ENCODE peak calls at places on chromosomes 7 and 10, in five cellular contexts. P is SK-N-SH, U is HCT116, B is GM23248, J is MM.1S. G is an unnamed sample.
A peak's percentile ranks its signal among the peaks of the same experiment; 100 is the strongest.

GRCh38 chr7:57399972-57400371 is 50.0 kb upstream of the ZNF716 start:
- DNase-seq in B (no peak), J (no peak), U (no peak), P (no peak), G (no peak)

GRCh38 chr10:129972145-129972965 is 8.3 kb upstream of the EBF3 start:
- DNase-seq in B (peak; percentile 50), P (peak; percentile 48), U (no peak), J (no peak), G (no peak)

GRCh38 chr7:2018786-2019692 is 213.7 kb downstream of the MAD1L1 start:
- DNase-seq in U (no peak), B (peak; percentile 95), J (no peak), P (peak; percentile 43), G (peak; percentile 30)

GRCh38 chr7:77353911-77354310 is 62.2 kb downstream of the GSAP start:
- DNase-seq in P (no peak), U (no peak), J (no peak), B (no peak), G (no peak)

GRCh38 chr10:58963101-58963534 is 213.3 kb upstream of the PHYHIPL start:
- DNase-seq in J (no peak), B (no peak), U (no peak), P (no peak), G (peak; percentile 42)

GRCh38 chr10:42859256-42859655 is 76.7 kb downstream of the BMS1 start:
- DNase-seq in U (no peak), J (no peak), B (no peak), P (no peak), G (no peak)

GRCh38 chr10:1036341-1036791 is 10.7 kb upstream of the IDI2 start:
- DNase-seq in B (peak; percentile 44), U (no peak), J (no peak), P (no peak), G (peak; percentile 74)

GRCh38 chr10:94292448-94293118 is 70.2 kb downstream of the NOC3L start:
- DNase-seq in P (no peak), B (peak; percentile 80), U (no peak), J (no peak), G (peak; percentile 51)

GRCh38 chr7:28630350-28630749 is 218.0 kb downstream of the CREB5 start:
- DNase-seq in P (no peak), U (no peak), B (peak; percentile 62), J (no peak), G (no peak)

GRCh38 chr10:19432000-19432399 is 383.4 kb downstream of the MALRD1 start:
- DNase-seq in J (no peak), U (no peak), P (no peak), B (no peak), G (no peak)

GRCh38 chr7:8022628-8023027 is 54.0 kb downstream of the GLCCI1 start:
- DNase-seq in B (no peak), U (no peak), J (no peak), P (no peak), G (no peak)

GRCh38 chr7:92691578-92691977 is 101.4 kb upstream of the FAM133B start:
- DNase-seq in J (peak; percentile 76), B (peak; percentile 77), U (peak; percentile 52), P (peak; percentile 43), G (peak; percentile 81)

GRCh38 chr7:70703785-70704184 is 428.2 kb upstream of the GALNT17 start:
- DNase-seq in J (no peak), U (no peak), B (no peak), P (no peak), G (no peak)

GRCh38 chr10:53675201-53675600 is 902.6 kb upstream of the MBL2 start:
- DNase-seq in U (no peak), P (no peak), B (no peak), J (no peak), G (no peak)

GRCh38 chr10:131921191-131921590 is 20.4 kb downstream of the PPP2R2D start:
- DNase-seq in J (no peak), U (no peak), P (no peak), B (no peak), G (no peak)

GRCh38 chr10:62978417-62978955 is 154.6 kb upstream of the NRBF2 start:
- DNase-seq in P (no peak), U (no peak), B (no peak), J (no peak), G (peak; percentile 38)

GRCh38 chr7:105618016-105618296 is 36.7 kb upstream of the EFCAB10 start:
- DNase-seq in P (no peak), B (no peak), U (no peak), J (no peak), G (no peak)

GRCh38 chr7:103394566-103394965 is 47.1 kb downstream of the PSMC2 start:
- DNase-seq in P (no peak), J (no peak), U (no peak), B (no peak), G (peak; percentile 19)

GRCh38 chr7:128112018-128112780 is 81.0 kb upstream of the LRRC4 start:
- DNase-seq in U (no peak), B (no peak), P (no peak), J (peak; percentile 10), G (no peak)

GRCh38 chr10:60703266-60704041 is 74.8 kb upstream of the CDK1 start:
- DNase-seq in P (no peak), J (no peak), B (no peak), U (no peak), G (no peak)

GRCh38 chr10:99708428-99709010 is 23.4 kb downstream of the COX15 start:
- DNase-seq in U (no peak), P (no peak), J (no peak), B (peak; percentile 53), G (no peak)

GRCh38 chr7:4699897-4700296 is 17.8 kb downstream of the FOXK1 start:
- DNase-seq in U (no peak), J (no peak), P (no peak), B (no peak), G (no peak)

GRCh38 chr7:913736-914520 is 37.6 kb downstream of the GET4 start:
- DNase-seq in B (no peak), P (no peak), U (no peak), J (no peak), G (peak; percentile 85)

GRCh38 chr7:85471740-85472139 is 284.9 kb upstream of the SEMA3D start:
- DNase-seq in U (no peak), B (peak; percentile 35), J (no peak), P (no peak), G (no peak)

GRCh38 chr10:122484276-122485060 is 23.1 kb downstream of the HTRA1 start:
- DNase-seq in P (no peak), J (no peak), B (no peak), U (no peak), G (no peak)

GRCh38 chr7:82609746-82610145 is 166.2 kb upstream of the CACNA2D1 start:
- DNase-seq in U (no peak), B (no peak), P (no peak), J (no peak), G (no peak)

GRCh38 chr7:106329971-106330733 is 45.4 kb upstream of the NAMPT start:
- DNase-seq in U (no peak), P (no peak), J (no peak), B (peak; percentile 65), G (peak; percentile 74)

GRCh38 chr7:35036361-35037171 is 719 bp downstream of the DPY19L1 start:
- DNase-seq in B (peak; percentile 83), U (no peak), J (peak; percentile 36), P (peak; percentile 80), G (peak; percentile 40)

GRCh38 chr10:78305311-78305710 is 271.6 kb downstream of the RPS24 start:
- DNase-seq in U (no peak), B (no peak), J (no peak), P (no peak), G (no peak)

GRCh38 chr7:11707606-11708193 is 124.3 kb downstream of the THSD7A start:
- DNase-seq in U (no peak), J (no peak), B (peak; percentile 6), P (no peak), G (no peak)

GRCh38 chr10:43401627-43402026 is 7.4 kb downstream of the HNRNPF start:
- DNase-seq in B (no peak), J (no peak), P (no peak), U (no peak), G (no peak)

GRCh38 chr10:31730776-31731175 is 197.9 kb downstream of the ARHGAP12 start:
- DNase-seq in P (no peak), B (no peak), J (no peak), U (no peak), G (no peak)

GRCh38 chr10:6114758-6115410 is 26.1 kb downstream of the RBM17 start:
- DNase-seq in U (no peak), P (no peak), J (no peak), B (peak; percentile 87), G (peak; percentile 43)

GRCh38 chr7:131898418-131898817 is 342.0 kb upstream of the PODXL start:
- DNase-seq in J (no peak), B (peak; percentile 66), P (no peak), U (no peak), G (peak; percentile 15)
- H3K9me2 ChIP-seq in J (no peaks in the 10 kb centered on the region), B (no peaks in the 10 kb centered on the region), P (no peaks in the 10 kb centered on the region), U (no peaks in the 10 kb centered on the region), G (no peaks in the 10 kb centered on the region)

GRCh38 chr7:45259227-45259596 is 101.6 kb downstream of the RAMP3 start:
- DNase-seq in U (no peak), J (no peak), B (no peak), P (no peak), G (no peak)

GRCh38 chr7:45257284-45257683 is 99.7 kb downstream of the RAMP3 start:
- DNase-seq in J (no peak), P (no peak), B (no peak), U (no peak), G (no peak)

GRCh38 chr7:45256775-45257174 is 99.2 kb downstream of the RAMP3 start:
- DNase-seq in P (no peak), U (no peak), J (no peak), B (no peak), G (no peak)

GRCh38 chr7:45258533-45259226 is 101.1 kb downstream of the RAMP3 start:
- DNase-seq in B (no peak), U (no peak), P (peak; percentile 25), J (no peak), G (no peak)

GRCh38 chr7:45259966-45260646 is 102.5 kb downstream of the RAMP3 start:
- DNase-seq in J (peak; percentile 86), U (peak; percentile 31), B (peak; percentile 53), P (peak; percentile 86), G (peak; percentile 67)
- H3K9ac ChIP-seq in J (peak overlapping the region; percentile 28), U (no peak overlapping the region), B (no peak overlapping the region), P (no peak overlapping the region), G (no peak overlapping the region)

DNA sequence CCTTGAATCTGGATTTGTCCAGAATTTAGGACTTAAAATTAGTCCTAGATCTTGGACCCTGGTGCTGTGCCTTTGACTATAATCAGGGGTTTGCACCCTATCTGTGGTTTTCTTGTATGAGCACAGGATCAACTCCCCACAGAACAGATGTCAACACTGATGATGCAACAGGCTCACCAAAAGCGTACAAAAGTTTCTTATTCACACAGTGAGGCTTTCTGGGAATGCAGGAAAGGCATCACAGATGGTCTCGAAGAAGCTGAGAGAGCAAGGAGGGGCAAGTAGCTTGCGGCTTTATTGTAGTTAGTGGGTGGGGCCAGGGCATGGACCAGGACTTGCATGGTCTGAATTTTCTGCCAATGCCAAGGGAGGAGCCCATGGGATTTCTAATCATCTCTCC is 46.2 kb downstream of the SEC61G start:
- DNase-seq in B (no peak), P (no peak), U (no peak), J (no peak), G (no peak)
- H3K9me2 ChIP-seq in B (no peaks in the 10 kb centered on the region), P (no peaks in the 10 kb centered on the region), U (no peaks in the 10 kb centered on the region), J (no peaks in the 10 kb centered on the region), G (no peaks in the 10 kb centered on the region)

DNA sequence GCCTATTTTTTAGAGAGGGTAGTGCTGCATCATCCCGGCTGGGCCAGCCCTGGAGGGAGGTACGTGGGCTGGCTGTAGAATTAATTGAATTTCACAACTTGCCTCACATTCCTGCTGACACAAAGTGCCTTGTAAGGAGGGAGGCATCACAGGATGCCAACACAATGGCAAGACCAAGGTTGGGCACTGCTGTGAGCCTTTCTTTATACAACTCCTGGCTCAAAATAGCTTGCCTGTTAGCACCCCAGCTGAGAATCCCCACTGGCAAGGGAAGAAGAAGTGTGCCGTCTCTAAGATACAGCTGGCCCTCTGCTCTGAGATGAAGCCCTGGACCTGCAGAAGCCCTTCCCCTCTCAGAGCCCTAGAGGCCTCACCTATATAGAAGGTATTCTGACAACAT is 873.9 kb downstream of the GRID1 start:
- DNase-seq in B (no peak), P (no peak), J (no peak), U (no peak), G (no peak)
- H3K9ac ChIP-seq in B (no peak overlapping the region), P (no peak overlapping the region), J (no peak overlapping the region), U (no peak overlapping the region), G (no peak overlapping the region)

G was measured in PC-3.